ENCODE peak calls at places on chromosomes 12 and 14, in ten cellular contexts. P is kidney epithelial cell, B is thoracic aorta, X is anterior cingulate cortex, L is globus pallidus, Y is MG63, Q is NCI-H345, D is cardiac fibroblast, J is iPS-NIHi11, U is T47D. G is an unnamed sample.

GRCh38 chr14:65243766-65244442 is 141.6 kb upstream of the MAX start:
- DNase-seq in P (no peak), B (no peak), X (no peak), L (no peak), Y (peak), Q (no peak), D (peak), J (no peak), U (no peak), G (no peak)

GRCh38 chr12:53514626-53515290 is 7.5 kb upstream of the NPFF start:
- DNase-seq in P (no peak), B (no peak), X (no peak), L (no peak), Y (no peak), Q (no peak), D (no peak), J (no peak), U (no peak), G (no peak)

GRCh38 chr14:51188566-51189185 is 51.4 kb upstream of the TMX1 start:
- DNase-seq in P (no peak), B (no peak), X (peak), L (no peak), Y (no peak), Q (no peak), D (peak), J (no peak), U (peak), G (peak)

GRCh38 chr14:70894868-70895267 is 12.4 kb upstream of the PCNX1 start:
- DNase-seq in P (no peak), B (no peak), X (no peak), L (no peak), Y (no peak), Q (no peak), D (peak), J (no peak), U (no peak), G (no peak)

GRCh38 chr12:75923964-75924666 is 107.5 kb downstream of the PHLDA1 start:
- DNase-seq in P (no peak), B (no peak), X (no peak), L (no peak), Y (no peak), Q (no peak), D (peak), J (no peak), U (no peak), G (peak)

GRCh38 chr12:622420-622819 is 40.8 kb downstream of the NINJ2 start:
- DNase-seq in P (no peak), B (no peak), X (no peak), L (no peak), Y (no peak), Q (no peak), D (peak), J (no peak), U (no peak), G (no peak)

GRCh38 chr14:74064883-74065282 is 19.4 kb downstream of the ALDH6A1 start:
- DNase-seq in P (no peak), B (no peak), X (no peak), L (no peak), Y (no peak), Q (no peak), D (peak), J (no peak), U (no peak), G (no peak)

GRCh38 chr14:24032727-24033418 is 18.9 kb upstream of the CARMIL3 start:
- DNase-seq in P (no peak), B (no peak), X (no peak), L (no peak), Y (no peak), Q (no peak), D (peak), J (no peak), U (no peak), G (peak)

GRCh38 chr12:65608319-65608916 is 215.9 kb upstream of the HMGA2 start:
- DNase-seq in P (no peak), B (no peak), X (no peak), L (no peak), Y (no peak), Q (no peak), D (peak), J (no peak), U (no peak), G (peak)

GRCh38 chr14:30214456-30215090 is 286.9 kb upstream of the PRKD1 start:
- DNase-seq in P (peak), B (no peak), X (peak), L (peak), Y (no peak), Q (peak), D (peak), J (peak), U (peak), G (peak)

GRCh38 chr12:121893901-121894540 is 5.4 kb downstream of the PSMD9 start:
- DNase-seq in P (no peak), B (no peak), X (no peak), L (no peak), Y (peak), Q (peak), D (peak), J (no peak), U (peak), G (peak)

GRCh38 chr12:111414711-111415252 is 9.1 kb downstream of the SH2B3 start:
- DNase-seq in P (no peak), B (no peak), X (no peak), L (no peak), Y (no peak), Q (no peak), D (no peak), J (no peak), U (no peak), G (no peak)

GRCh38 chr14:104245075-104245474 is 106.7 kb downstream of the KIF26A start:
- DNase-seq in P (no peak), B (no peak), X (no peak), L (no peak), Y (no peak), Q (no peak), D (no peak), J (no peak), U (no peak), G (no peak)

GRCh38 chr12:88336071-88336768 is 194.1 kb downstream of the TMTC3 start:
- DNase-seq in P (no peak), B (no peak), X (no peak), L (no peak), Y (no peak), Q (no peak), D (no peak), J (no peak), U (no peak), G (no peak)

GRCh38 chr12:5014269-5014668 is 29.4 kb upstream of the KCNA5 start:
- DNase-seq in P (no peak), B (no peak), X (no peak), L (no peak), Y (no peak), Q (no peak), D (no peak), J (no peak), U (no peak), G (no peak)

GRCh38 chr14:64363265-64363840 is 24.8 kb upstream of the MTHFD1 start:
- DNase-seq in P (no peak), B (no peak), X (no peak), L (no peak), Y (peak), Q (no peak), D (peak), J (no peak), U (no peak), G (peak)

GRCh38 chr12:2439332-2440100 is 355.3 kb upstream of the FKBP4 start:
- DNase-seq in P (no peak), B (no peak), X (no peak), L (no peak), Y (no peak), Q (no peak), D (no peak), J (no peak), U (no peak), G (no peak)

G was measured in LHCN-M2.